ENCODE peak calls at places on chromosomes 1 and 21, in four cellular contexts. P is NT2/D1, I is AG04450, C is NAMALWA. A is an unnamed sample.

GRCh38 chr1:42845866-42846256 is 552 bp upstream of the ZNF691 start:
- DNase-seq in I (no peak), P (peak), C (no peak), A (no peak)

GRCh38 chr1:162899422-162900168 is 38.6 kb upstream of the CCDC190 start:
- DNase-seq in I (peak), C (no peak), P (no peak), A (no peak)

GRCh38 chr21:21715286-21715969 is 717.2 kb downstream of the NCAM2 start:
- DNase-seq in C (no peak), I (peak), P (no peak), A (no peak)

GRCh38 chr1:230760360-230760827 is 13.2 kb downstream of the CAPN9 start:
- DNase-seq in C (no peak), P (no peak), I (no peak), A (no peak)

GRCh38 chr1:203120325-203121138 is 7.0 kb upstream of the ADORA1 start:
- DNase-seq in I (no peak), C (no peak), P (no peak), A (no peak)

GRCh38 chr1:244674446-244674845 is 21.5 kb downstream of the DESI2 start:
- DNase-seq in I (no peak), C (no peak), P (no peak), A (no peak)

GRCh38 chr21:43727571-43728466 is 8.9 kb downstream of the PDXK start:
- DNase-seq in I (no peak), P (no peak), C (no peak), A (peak)

GRCh38 chr1:206570529-206570928 is 41.7 kb downstream of the EIF2D start:
- DNase-seq in I (no peak), C (no peak), P (no peak), A (no peak)

GRCh38 chr21:36704281-36704957 is 5.5 kb downstream of the SIM2 start:
- DNase-seq in I (no peak), C (no peak), P (no peak), A (no peak)

GRCh38 chr1:34165422-34165921 is 442 bp upstream of the CSMD2 start:
- DNase-seq in P (no peak), C (no peak), I (no peak), A (no peak)

GRCh38 chr1:17875171-17875881 is 120.2 kb downstream of the ACTL8 start:
- DNase-seq in C (no peak), I (no peak), P (no peak), A (no peak)

GRCh38 chr1:88890790-88891317 is 513 bp downstream of the GTF2B start:
- DNase-seq in P (no peak), C (peak), I (no peak), A (peak)

GRCh38 chr1:49060766-49061165 is 284.1 kb upstream of the BEND5 start:
- DNase-seq in P (no peak), C (no peak), I (no peak), A (no peak)

GRCh38 chr1:204453141-204453772 is 41.3 kb downstream of the PIK3C2B start:
- DNase-seq in P (no peak), I (no peak), C (peak), A (peak)

GRCh38 chr1:164320780-164321683 is 238.0 kb upstream of the PBX1 start:
- DNase-seq in C (no peak), I (no peak), P (peak), A (no peak)

GRCh38 chr21:46119565-46120271 is 21.8 kb downstream of the COL6A2 start:
- DNase-seq in C (no peak), P (no peak), I (no peak), A (no peak)

GRCh38 chr1:21607549-21608529 is 61.3 kb downstream of the RAP1GAP start:
- DNase-seq in P (peak), I (peak), C (peak), A (peak)

GRCh38 chr1:116122955-116123757 is 12.0 kb downstream of the MAB21L3 start:
- DNase-seq in P (no peak), I (no peak), C (no peak), A (no peak)

GRCh38 chr21:35398366-35398982 is 349.4 kb upstream of the RUNX1 start:
- DNase-seq in I (no peak), P (no peak), C (peak), A (no peak)

GRCh38 chr1:34322969-34323368 is 146.3 kb downstream of the C1orf94 start:
- DNase-seq in C (no peak), I (no peak), P (no peak), A (no peak)

GRCh38 chr1:109792056-109792831 is 28.5 kb upstream of the EPS8L3 start:
- DNase-seq in P (peak), I (peak), C (no peak), A (no peak)

GRCh38 chr1:247824023-247824422 is at the start of gene OR14A16:
- DNase-seq in I (no peak), P (peak), C (peak), A (peak)

GRCh38 chr21:34908424-34909055 is 140.6 kb downstream of the RUNX1 start:
- DNase-seq in P (no peak), I (no peak), C (no peak), A (no peak)

GRCh38 chr1:53047737-53048344 is 14.2 kb upstream of the PODN start:
- DNase-seq in C (no peak), P (no peak), I (peak), A (no peak)

GRCh38 chr1:8348777-8349472 is 31.0 kb downstream of the SLC45A1 start:
- DNase-seq in I (peak), C (peak), P (peak), A (peak)

GRCh38 chr1:186476306-186477040 is 15.6 kb upstream of the PDC start:
- DNase-seq in C (no peak), P (no peak), I (peak), A (no peak)

GRCh38 chr21:32238063-32238462 is 40.8 kb downstream of the MIS18A start:
- DNase-seq in P (no peak), C (no peak), I (no peak), A (no peak)

GRCh38 chr1:20125091-20125490 is 5.8 kb upstream of the PLA2G2D start:
- DNase-seq in P (no peak), C (no peak), I (no peak), A (no peak)

GRCh38 chr1:64598100-64598571 is 128.2 kb downstream of the CACHD1 start:
- DNase-seq in C (no peak), I (peak), P (no peak), A (no peak)

GRCh38 chr1:161233102-161233501 is 4.9 kb downstream of the NR1I3 start:
- DNase-seq in P (no peak), C (no peak), I (no peak), A (no peak)

GRCh38 chr1:2866415-2867086 is 65.1 kb upstream of the TTC34 start:
- DNase-seq in C (no peak), I (no peak), P (no peak), A (no peak)

GRCh38 chr1:176557543-176558258 is 94.7 kb downstream of the PAPPA2 start:
- DNase-seq in P (no peak), I (no peak), C (no peak), A (no peak)

GRCh38 chr1:219066631-219067349 is 106.9 kb upstream of the LYPLAL1 start:
- DNase-seq in I (no peak), P (no peak), C (peak), A (peak)

GRCh38 chr1:200670215-200671118 is 760 bp upstream of the DDX59 start:
- DNase-seq in C (no peak), P (peak), I (no peak), A (peak)

GRCh38 chr1:27589841-27590426 is 14.0 kb downstream of the AHDC1 start:
- DNase-seq in P (no peak), C (no peak), I (no peak), A (no peak)

GRCh38 chr1:21124846-21125245 is 51.9 kb downstream of the EIF4G3 start:
- DNase-seq in P (no peak), C (no peak), I (peak), A (no peak)

A was measured in GM12865.